ENCODE peak calls at places on chromosome 13, in ten cellular contexts. Q is mammary epithelial cell, R is breast epithelium, H is esophagus squamous epithelium, I is brain microvascular endothelial cell, M is heart right ventricle, L is BE2C, B is K562, W is tibial artery, Z is astrocyte. K is an unnamed sample. For H3K36me3, the result is how much of the 10 kb centered on the place peaks cover.

GRCh38 chr13:57314897-57315520 is 148.0 kb downstream of the PRR20E start:
- DNase-seq in B (no peak), W (no peak), H (no peak), Q (no peak), M (no peak), I (no peak), Z (no peak), L (no peak), R (no peak), K (no peak)

GRCh38 chr13:21365574-21365973 is 93.5 kb downstream of the ZDHHC20 start:
- DNase-seq in I (no peak), M (no peak), R (no peak), Q (no peak), L (no peak), H (no peak), B (no peak), Z (no peak), W (no peak), K (no peak)

GRCh38 chr13:67229438-67230242 is 496 bp downstream of the PCDH9 start:
- DNase-seq in Z (peak), Q (no peak), I (peak), B (no peak), W (no peak), R (no peak), M (no peak), H (no peak), L (no peak), K (no peak)

GRCh38 chr13:28718538-28719226 is at the start of gene SLC46A3:
- DNase-seq in M (peak), B (peak), H (peak), Z (peak), I (peak), R (peak), W (peak), L (peak), Q (peak), K (peak)

GRCh38 chr13:113663934-113664333 is 3.1 kb upstream of the GRK1 start:
- DNase-seq in M (no peak), B (no peak), I (no peak), H (no peak), Q (no peak), R (no peak), L (peak), W (no peak), Z (no peak), K (peak)

GRCh38 chr13:51729853-51730553 is 74.0 kb downstream of the DHRS12 start:
- DNase-seq in I (peak), R (peak), H (no peak), Q (peak), L (no peak), M (no peak), W (peak), Z (peak), B (no peak), K (no peak)

GRCh38 chr13:23776698-23777570 is 112.3 kb downstream of the MIPEP start:
- DNase-seq in W (no peak), L (no peak), I (no peak), M (no peak), R (no peak), Q (no peak), B (no peak), Z (no peak), H (no peak), K (no peak)

GRCh38 chr13:26067601-26068000 is 15.8 kb upstream of the SHISA2 start:
- DNase-seq in W (no peak), Z (no peak), I (no peak), B (no peak), H (no peak), M (no peak), L (no peak), R (no peak), Q (no peak), K (no peak)

GRCh38 chr13:99273128-99273527 is 14.9 kb upstream of the GPR18 start:
- DNase-seq in M (no peak), R (no peak), W (no peak), L (no peak), Q (no peak), I (no peak), B (no peak), H (no peak), Z (no peak), K (no peak)

GRCh38 chr13:75480691-75481175 is 1.2 kb downstream of the TBC1D4 start:
- DNase-seq in Q (peak), B (peak), H (no peak), Z (peak), M (peak), W (peak), L (peak), I (no peak), R (peak), K (peak)

GRCh38 chr13:32021785-32022184 is 9.8 kb upstream of the FRY start:
- DNase-seq in L (no peak), B (no peak), Q (no peak), H (no peak), Z (no peak), R (no peak), M (no peak), I (no peak), W (no peak), K (no peak)

GRCh38 chr13:32298695-32299094 is 16.5 kb downstream of the ZAR1L start:
- DNase-seq in L (no peak), Q (no peak), M (no peak), I (no peak), H (no peak), Z (no peak), B (no peak), W (no peak), R (no peak), K (no peak)

GRCh38 chr13:37158481-37158880 is 53.0 kb upstream of the CSNK1A1L start:
- DNase-seq in R (no peak), H (no peak), L (no peak), B (no peak), W (no peak), Q (no peak), Z (no peak), M (no peak), I (no peak), K (no peak)

GRCh38 chr13:50255639-50256038 is 240.4 kb downstream of the KCNRG start:
- DNase-seq in Q (no peak), L (no peak), H (no peak), W (no peak), R (no peak), Z (no peak), M (no peak), B (no peak), I (no peak), K (no peak)

GRCh38 chr13:101695870-101696516 is 243.5 kb downstream of the ITGBL1 start:
- DNase-seq in R (no peak), Q (no peak), I (no peak), Z (no peak), L (no peak), B (no peak), W (peak), H (no peak), M (no peak), K (no peak)

GRCh38 chr13:113771709-113772331 is 12.8 kb downstream of the TMEM255B start:
- DNase-seq in L (no peak), I (no peak), Z (no peak), M (no peak), W (no peak), Q (peak), R (no peak), B (no peak), H (no peak), K (no peak)

GRCh38 chr13:36297259-36297599 is 385 bp downstream of the CCDC169 start:
- DNase-seq in Q (no peak), R (no peak), B (no peak), M (no peak), W (no peak), I (no peak), L (no peak), Z (peak), H (no peak), K (no peak)

GRCh38 chr13:98779695-98780094 is 27.2 kb upstream of the SLC15A1 start:
- DNase-seq in Q (no peak), M (no peak), I (no peak), B (no peak), R (no peak), Z (no peak), L (no peak), W (no peak), H (no peak), K (no peak)

GRCh38 chr13:113064534-113065405 is 40.8 kb upstream of the F7 start:
- DNase-seq in Q (peak), M (peak), Z (peak), I (peak), W (no peak), B (peak), L (no peak), H (no peak), R (no peak), K (no peak)

GRCh38 chr13:43085545-43085944 is 62.2 kb downstream of the DNAJC15 start:
- DNase-seq in W (no peak), Z (peak), Q (peak), H (no peak), R (no peak), I (no peak), B (peak), L (no peak), M (no peak), K (no peak)

GRCh38 chr13:51584731-51585191 is 499 bp downstream of the WDFY2 start:
- DNase-seq in I (peak), W (peak), H (peak), Z (peak), M (peak), B (peak), R (peak), Q (peak), L (peak), K (peak)

GRCh38 chr13:50365683-50366391 is 350.6 kb downstream of the KCNRG start:
- DNase-seq in Q (peak), R (no peak), M (no peak), Z (no peak), B (no peak), I (no peak), W (no peak), H (no peak), L (no peak), K (no peak)

GRCh38 chr13:51330741-51331140 is 8.8 kb upstream of the SERPINE3 start:
- DNase-seq in R (peak), Q (peak), M (no peak), Z (peak), H (no peak), W (no peak), B (no peak), L (no peak), I (peak), K (no peak)

GRCh38 chr13:74574964-74575728 is 440.9 kb upstream of the KLF12 start:
- DNase-seq in I (no peak), W (no peak), R (no peak), H (no peak), Z (no peak), M (no peak), L (no peak), Q (no peak), B (no peak), K (no peak)

GRCh38 chr13:75621147-75621546 is 15.0 kb upstream of the LMO7 start:
- DNase-seq in B (no peak), H (no peak), R (no peak), Z (peak), W (no peak), L (no peak), I (peak), Q (no peak), M (no peak), K (no peak)

GRCh38 chr13:21676611-21677021 is 5.7 kb downstream of the FGF9 start:
- DNase-seq in Q (no peak), H (no peak), Z (no peak), W (no peak), R (no peak), L (no peak), M (no peak), I (no peak), B (no peak), K (no peak)

GRCh38 chr13:30870049-30870884 is 35.8 kb upstream of the MEDAG start:
- DNase-seq in R (peak), I (peak), L (peak), Q (peak), W (peak), Z (peak), H (no peak), M (peak), B (peak), K (peak)

GRCh38 chr13:28585557-28585956 is 73.4 kb upstream of the POMP start:
- DNase-seq in R (no peak), L (no peak), B (no peak), Q (no peak), H (no peak), I (no peak), W (no peak), M (no peak), Z (no peak), K (no peak)

GRCh38 chr13:113907637-113908617 is 44.1 kb upstream of the GAS6 start:
- DNase-seq in Q (peak), Z (peak), L (no peak), W (no peak), B (no peak), I (no peak), H (no peak), M (no peak), R (peak), K (no peak)

GRCh38 chr13:20994441-20994821 is 67.0 kb downstream of the LATS2 start:
- DNase-seq in R (no peak), H (no peak), Q (no peak), M (no peak), B (no peak), Z (no peak), W (peak), I (no peak), L (no peak), K (no peak)

GRCh38 chr13:42864952-42865634 is 83.7 kb downstream of the FAM216B start:
- DNase-seq in B (no peak), L (peak), W (no peak), Q (no peak), I (no peak), Z (no peak), M (no peak), R (no peak), H (no peak), K (no peak)

DNA sequence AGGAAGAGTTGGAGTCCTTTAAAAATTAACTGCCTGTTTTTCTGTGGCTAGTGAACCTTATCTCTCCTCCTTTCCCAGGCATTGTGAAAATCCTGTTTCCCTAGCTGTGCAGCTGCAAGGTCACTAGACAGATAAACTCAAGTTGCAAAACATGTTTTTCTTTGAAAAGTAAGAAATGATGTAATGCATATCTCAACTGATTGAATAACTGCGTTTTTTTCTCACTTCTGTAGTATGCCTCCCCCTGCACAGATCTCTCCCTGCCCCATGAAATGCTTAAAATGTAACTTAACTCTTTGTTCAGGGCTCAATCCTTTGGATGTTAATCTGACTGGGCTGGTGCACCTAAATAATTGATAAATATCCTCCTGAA is 27.7 kb upstream of the CYSLTR2 start:
- DNase-seq in I (peak), M (no peak), H (no peak), L (no peak), Z (peak), R (no peak), B (no peak), W (no peak), Q (no peak), K (no peak)
- TF ChIP-seq CTCF in I (no peak), M (no peak), H (no peak), L (no peak), Z (no peak), R (no peak), B (no peak), W (no peak), Q (no peak), K (no peak)

GRCh38 chr13:95624020-95624419 is 20.5 kb downstream of the DZIP1 start:
- DNase-seq in M (no peak), R (no peak), I (no peak), Z (peak), B (peak), Q (peak), W (no peak), H (no peak), L (peak), K (no peak)
- H3K36me3 ChIP-seq in M (under half), R (under half), I (under half), Z (under half), B (under half), Q (under half), W (under half), H (under half), L (half or more), K (under half)

GRCh38 chr13:45042539-45042938 is 53.2 kb downstream of the GPALPP1 start:
- DNase-seq in Z (no peak), Q (no peak), B (no peak), I (no peak), L (no peak), R (no peak), H (no peak), W (no peak), M (no peak), K (no peak)

GRCh38 chr13:45049478-45049877 is 60.1 kb downstream of the GPALPP1 start:
- DNase-seq in H (no peak), L (no peak), M (no peak), Q (no peak), Z (no peak), B (no peak), W (no peak), R (no peak), I (no peak), K (no peak)

GRCh38 chr13:45048890-45049407 is 59.6 kb downstream of the GPALPP1 start:
- DNase-seq in M (no peak), H (no peak), W (no peak), Q (no peak), Z (no peak), B (no peak), R (no peak), I (no peak), L (no peak), K (no peak)

GRCh38 chr13:45047394-45048328 is 58.3 kb downstream of the GPALPP1 start:
- DNase-seq in M (peak), R (peak), H (no peak), Q (peak), I (peak), W (peak), L (peak), Z (peak), B (peak), K (peak)

GRCh38 chr13:45046445-45046844 is 57.1 kb downstream of the GPALPP1 start:
- DNase-seq in H (no peak), W (no peak), L (no peak), Q (no peak), M (no peak), Z (no peak), R (no peak), I (no peak), B (no peak), K (no peak)
- TF ChIP-seq CTCF in H (no peak), W (no peak), L (no peak), Q (no peak), M (no peak), Z (no peak), R (no peak), I (no peak), B (no peak), K (no peak)

GRCh38 chr13:76953921-76954320 is 5.6 kb downstream of the ACOD1 start:
- DNase-seq in Q (no peak), I (no peak), M (no peak), Z (no peak), B (no peak), L (no peak), H (no peak), W (no peak), R (no peak), K (no peak)

GRCh38 chr13:76955236-76955635 is 6.9 kb downstream of the ACOD1 start:
- DNase-seq in W (no peak), Q (no peak), L (no peak), Z (no peak), I (no peak), H (no peak), M (no peak), B (no peak), R (no peak), K (no peak)

DNA sequence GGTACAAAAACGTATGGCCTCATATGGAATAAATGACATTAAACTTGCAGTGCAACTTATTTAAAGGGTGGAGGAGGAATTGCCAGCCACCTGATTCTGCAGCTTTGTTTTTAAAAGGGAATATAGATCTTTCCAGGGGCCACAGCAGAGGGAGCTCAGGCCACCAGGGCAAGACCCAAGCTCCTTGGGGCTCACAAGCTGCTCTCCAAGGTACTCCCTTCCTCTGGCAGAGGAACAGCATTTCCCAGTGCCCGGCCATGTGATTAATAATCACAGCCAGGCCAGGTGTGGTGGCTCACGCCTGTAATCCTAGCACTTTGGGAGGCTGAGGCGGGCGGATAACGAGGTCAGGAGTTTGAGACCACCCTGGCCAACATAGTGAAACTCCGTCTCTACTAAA is 6.3 kb downstream of the ACOD1 start:
- DNase-seq in Z (no peak), L (no peak), B (no peak), Q (no peak), I (no peak), M (no peak), W (no peak), H (no peak), R (no peak), K (no peak)
- H3K36me3 ChIP-seq in Z (under half), L (under half), B (under half), Q (under half), I (under half), M (under half), W (under half), H (under half), R (under half), K (under half)

GRCh38 chr13:40187324-40187795 is 479.1 kb downstream of the FOXO1 start:
- DNase-seq in Z (no peak), Q (no peak), M (no peak), I (no peak), R (no peak), H (no peak), L (no peak), W (no peak), B (no peak), K (peak)
- TF ChIP-seq CTCF in Z (no peak), Q (no peak), M (no peak), I (no peak), R (no peak), H (no peak), L (no peak), W (no peak), B (no peak), K (no peak)

GRCh38 chr13:111248822-111249221 is 71.6 kb upstream of the TEX29 start:
- DNase-seq in Q (no peak), W (no peak), M (no peak), I (no peak), H (no peak), B (no peak), R (no peak), Z (no peak), L (no peak), K (no peak)

GRCh38 chr13:111253334-111253872 is 67.0 kb upstream of the TEX29 start:
- DNase-seq in M (no peak), R (no peak), L (no peak), B (no peak), W (no peak), Z (no peak), Q (no peak), I (no peak), H (no peak), K (no peak)

GRCh38 chr13:111252449-111253124 is 67.9 kb upstream of the TEX29 start:
- DNase-seq in W (no peak), B (no peak), R (no peak), I (no peak), H (no peak), Q (no peak), M (no peak), Z (peak), L (no peak), K (no peak)

GRCh38 chr13:111249637-111250360 is 70.6 kb upstream of the TEX29 start:
- DNase-seq in H (no peak), R (no peak), M (no peak), L (no peak), Z (no peak), W (no peak), B (no peak), Q (no peak), I (peak), K (no peak)

GRCh38 chr13:111251646-111252448 is 68.6 kb upstream of the TEX29 start:
- DNase-seq in W (no peak), M (no peak), Q (no peak), H (no peak), B (no peak), I (peak), R (no peak), L (no peak), Z (no peak), K (no peak)
- H3K36me3 ChIP-seq in W (under half), M (half or more), Q (under half), H (under half), B (under half), I (under half), R (under half), L (under half), Z (under half), K (under half)